ENCODE peak calls at places on chromosome 9, in six cellular contexts. C is CD8-positive, alpha-beta T cell; V is IMR-90; T is ovary; D is CD4-positive, alpha-beta T cell; I is uterus. B is an unnamed sample.
A peak's percentile ranks its signal among the peaks of the same experiment; 100 is the strongest.

GRCh38 chr9:14692918-14693861 is at the start of gene ZDHHC21:
- DNase-seq in C (peak; percentile 41), V (peak; percentile 37), T (peak; percentile 49), D (peak; percentile 43), I (peak; percentile 43), B (peak; percentile 52)

GRCh38 chr9:109110326-109111014 is 9.3 kb downstream of the TMEM245 start:
- DNase-seq in C (no peak), V (peak; percentile 80), T (no peak), D (no peak), I (no peak), B (no peak)

GRCh38 chr9:37529111-37529510 is 43.4 kb downstream of the POLR1E start:
- DNase-seq in C (peak; percentile 33), V (no peak), T (no peak), D (peak; percentile 62), I (no peak), B (peak; percentile 44)

GRCh38 chr9:35619800-35620158 is 1.6 kb upstream of the CD72 start:
- DNase-seq in C (no peak), V (no peak), T (no peak), D (no peak), I (no peak), B (no peak)

GRCh38 chr9:23088932-23089364 is 642.3 kb downstream of the DMRTA1 start:
- DNase-seq in C (no peak), V (no peak), T (no peak), D (no peak), I (no peak), B (no peak)

GRCh38 chr9:91405343-91406077 is 18.1 kb downstream of the NFIL3 start:
- DNase-seq in C (no peak), V (no peak), T (no peak), D (no peak), I (no peak), B (no peak)

GRCh38 chr9:114512337-114512874 is 7.1 kb upstream of the WHRN start:
- DNase-seq in C (no peak), V (no peak), T (no peak), D (no peak), I (no peak), B (no peak)

GRCh38 chr9:134055981-134056461 is 11.8 kb downstream of the BRD3 start:
- DNase-seq in C (no peak), V (peak; percentile 62), T (peak; percentile 64), D (no peak), I (peak; percentile 50), B (peak; percentile 30)

GRCh38 chr9:115208503-115208902 is 90.5 kb upstream of the TNC start:
- DNase-seq in C (no peak), V (peak; percentile 70), T (no peak), D (no peak), I (no peak), B (no peak)

GRCh38 chr9:34985311-34985899 is 4.1 kb upstream of the DNAJB5 start:
- DNase-seq in C (peak; percentile 49), V (peak; percentile 63), T (no peak), D (peak; percentile 35), I (peak; percentile 54), B (no peak)

GRCh38 chr9:93807166-93808013 is 147.8 kb downstream of the BARX1 start:
- DNase-seq in C (no peak), V (no peak), T (no peak), D (no peak), I (no peak), B (no peak)

GRCh38 chr9:124849801-124850200 is 3.5 kb upstream of the WDR38 start:
- DNase-seq in C (no peak), V (peak; percentile 82), T (no peak), D (no peak), I (no peak), B (no peak)

GRCh38 chr9:121916008-121916407 is 177.1 kb downstream of the TTLL11 start:
- DNase-seq in C (no peak), V (peak; percentile 64), T (no peak), D (no peak), I (no peak), B (no peak)

GRCh38 chr9:35664531-35665470 is at the start of gene ARHGEF39:
- DNase-seq in C (peak; percentile 54), V (peak; percentile 68), T (peak; percentile 73), D (peak; percentile 46), I (peak; percentile 68), B (peak; percentile 85)

GRCh38 chr9:116365056-116365471 is 211.5 kb downstream of the PAPPA start:
- DNase-seq in C (no peak), V (peak; percentile 78), T (peak; percentile 79), D (no peak), I (peak; percentile 80), B (no peak)

GRCh38 chr9:104028827-104029226 is 65.3 kb upstream of the SMC2 start:
- DNase-seq in C (no peak), V (no peak), T (no peak), D (no peak), I (no peak), B (no peak)

GRCh38 chr9:23596913-23597634 is 229.0 kb downstream of the ELAVL2 start:
- DNase-seq in C (no peak), V (no peak), T (no peak), D (no peak), I (no peak), B (no peak)

GRCh38 chr9:89137548-89138462 is 40.8 kb downstream of the SHC3 start:
- DNase-seq in C (no peak), V (peak; percentile 95), T (peak; percentile 14), D (no peak), I (peak; percentile 86), B (no peak)

GRCh38 chr9:96289392-96289791 is 12.6 kb downstream of the HSD17B3 start:
- DNase-seq in C (no peak), V (no peak), T (no peak), D (no peak), I (no peak), B (no peak)

DNA sequence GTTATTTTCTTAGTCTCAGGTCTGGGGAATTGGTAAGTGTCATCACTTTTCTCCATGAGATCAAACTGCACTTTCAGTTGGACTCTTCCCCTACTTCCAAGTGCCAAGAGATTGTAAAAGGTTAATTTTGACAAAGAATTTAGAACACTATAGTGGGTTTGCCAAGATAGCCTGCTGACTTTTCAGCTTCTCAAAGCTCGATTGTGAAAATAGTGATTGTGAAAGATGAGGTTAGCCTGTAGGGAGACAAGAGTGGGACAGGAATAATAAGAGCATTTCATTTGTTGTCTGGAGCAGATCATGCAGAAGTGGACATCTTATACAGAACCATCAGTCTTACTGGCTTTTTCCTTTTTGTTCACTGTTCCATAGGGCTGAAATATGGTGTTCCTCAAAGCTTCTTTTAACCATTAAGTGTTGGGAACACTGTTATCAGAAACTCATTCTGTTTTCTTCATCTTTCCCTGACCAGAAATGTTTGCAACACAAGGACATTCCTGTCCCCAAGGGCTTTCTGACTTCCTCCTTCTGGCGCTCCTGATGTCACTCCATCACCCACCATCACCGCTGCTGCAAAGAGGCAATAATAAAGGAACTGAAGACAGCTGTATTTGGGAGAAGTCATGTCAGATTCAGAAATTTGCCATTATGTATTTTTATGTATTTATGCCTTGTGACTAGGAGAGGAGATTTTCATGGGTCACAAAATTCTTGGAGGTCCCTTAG is 11.6 kb upstream of the SPTAN1 start:
- DNase-seq in C (no peak), V (no peak), T (no peak), D (no peak), I (no peak), B (no peak)
- H3K27ac ChIP-seq in C (no peak overlapping the region), V (no peak overlapping the region), T (no peak overlapping the region), D (no peak overlapping the region), I (no peak overlapping the region), B (no peak overlapping the region)

DNA sequence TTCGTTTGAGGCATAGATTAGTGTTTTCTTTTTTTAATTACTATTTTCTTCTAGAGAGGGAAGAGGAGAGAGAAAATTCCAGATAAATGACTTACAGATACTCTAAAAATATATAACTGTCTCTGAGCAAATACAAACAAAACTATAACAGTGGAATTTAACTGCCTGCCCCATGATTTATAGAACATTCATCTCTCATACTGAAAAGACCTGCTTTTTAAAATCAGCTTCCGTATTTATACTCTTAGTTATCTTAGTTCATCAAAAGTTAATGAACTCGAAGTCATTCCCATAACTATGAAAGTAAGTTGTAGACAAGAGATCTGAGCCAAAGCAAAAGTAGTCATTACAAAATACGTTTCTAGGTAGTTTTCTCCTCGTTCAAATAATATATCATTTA is 123.8 kb upstream of the DMRT1 start:
- DNase-seq in C (no peak), V (no peak), T (no peak), D (no peak), I (no peak), B (no peak)
- H3K27ac ChIP-seq in C (no peak overlapping the region), V (no peak overlapping the region), T (no peak overlapping the region), D (no peak overlapping the region), I (peak overlapping the region; percentile 93), B (no peak overlapping the region)

GRCh38 chr9:113477058-113477457 is 13.5 kb downstream of the RGS3 start:
- DNase-seq in C (no peak), V (no peak), T (no peak), D (no peak), I (no peak), B (no peak)

GRCh38 chr9:113477661-113478060 is 14.1 kb downstream of the RGS3 start:
- DNase-seq in C (no peak), V (no peak), T (no peak), D (no peak), I (no peak), B (no peak)

GRCh38 chr9:113475031-113475430 is 11.5 kb downstream of the RGS3 start:
- DNase-seq in C (no peak), V (no peak), T (no peak), D (no peak), I (no peak), B (no peak)

GRCh38 chr9:113475992-113476391 is 12.5 kb downstream of the RGS3 start:
- DNase-seq in C (no peak), V (no peak), T (no peak), D (no peak), I (no peak), B (no peak)

DNA sequence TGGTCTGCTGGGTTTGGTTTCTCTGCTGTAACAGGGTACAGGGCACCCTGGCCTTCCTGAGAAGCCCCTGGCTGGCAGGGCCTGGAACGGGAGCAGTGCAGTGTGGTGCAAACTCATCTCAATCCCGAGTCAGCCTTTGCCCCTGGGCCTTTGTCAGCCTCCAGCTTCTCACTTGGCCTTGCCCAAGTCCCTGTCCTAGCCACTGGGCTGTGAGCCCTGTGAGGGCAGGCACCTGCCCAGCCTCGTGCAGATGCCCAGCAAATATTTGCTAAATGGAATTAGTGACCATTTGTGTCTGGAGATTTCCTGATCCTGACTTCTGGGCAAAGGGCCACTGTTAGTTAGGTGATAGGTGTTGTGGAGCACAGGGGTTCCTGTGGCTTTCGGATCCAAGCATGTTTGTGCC is 13.0 kb downstream of the RGS3 start:
- DNase-seq in C (no peak), V (no peak), T (no peak), D (no peak), I (no peak), B (no peak)
- H3K27ac ChIP-seq in C (no peak overlapping the region), V (no peak overlapping the region), T (no peak overlapping the region), D (no peak overlapping the region), I (no peak overlapping the region), B (no peak overlapping the region)

DNA sequence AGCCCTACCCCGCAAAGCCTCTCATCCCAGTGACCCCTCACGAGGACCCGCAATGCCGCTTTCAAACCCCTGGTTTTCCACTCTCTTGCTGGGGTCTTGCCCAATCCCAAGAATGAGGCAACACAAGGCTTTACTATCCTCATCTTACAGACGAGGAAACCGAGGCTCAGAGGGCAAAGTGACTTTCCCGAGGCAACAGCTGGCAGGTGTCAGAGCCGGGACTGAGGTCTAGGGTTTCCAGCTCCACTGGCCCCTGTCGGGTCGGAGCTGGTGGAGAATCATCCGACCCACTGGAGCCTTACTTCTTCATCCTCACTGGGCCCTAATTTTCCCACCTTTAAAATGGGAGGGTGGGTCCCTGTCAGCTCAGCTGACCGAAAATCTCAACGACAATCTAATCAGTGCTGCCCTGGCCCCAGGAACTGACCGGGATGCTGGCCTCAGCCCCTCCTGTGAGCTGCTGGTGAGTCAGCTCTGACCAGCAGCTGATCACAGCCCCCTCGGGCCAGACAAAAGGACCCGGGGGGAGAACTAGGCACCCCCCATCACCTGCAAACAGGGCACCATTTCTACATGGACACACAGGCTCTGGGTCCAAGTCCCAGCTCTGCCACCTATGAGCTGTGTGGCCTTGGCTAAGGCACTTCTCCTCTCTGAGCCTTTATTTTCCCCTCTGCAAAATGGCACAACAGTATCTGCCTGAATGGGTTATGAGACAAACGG is 72.7 kb upstream of the STXBP1 start:
- DNase-seq in C (no peak), V (peak; percentile 60), T (no peak), D (no peak), I (no peak), B (no peak)
- H3K27ac ChIP-seq in C (no peak overlapping the region), V (peak overlapping the region; percentile 86), T (peak overlapping the region; percentile 30), D (no peak overlapping the region), I (peak overlapping the region; percentile 84), B (no peak overlapping the region)

B was measured in caudate nucleus.